ENCODE peak calls at places on chromosomes 11 and 22, in six cellular contexts. V is CD4-positive, alpha-beta memory T cell; O is PC-3; G is mammary epithelial cell; M is T-helper 17 cell; B is breast epithelium. C is an unnamed sample. For H3K9me3, the result is how much of the 10 kb centered on the place peaks cover.

GRCh38 chr11:132022718-132023117 is 652.3 kb downstream of the NTM start:
- DNase-seq in V (no peak), O (no peak), G (no peak), M (no peak), B (no peak), C (no peak)

GRCh38 chr11:30860970-30861369 is 274.8 kb upstream of the MPPED2 start:
- DNase-seq in V (no peak), O (no peak), G (no peak), M (no peak), B (no peak), C (no peak)

GRCh38 chr11:5476184-5476819 is 12.2 kb upstream of the OR52D1 start:
- DNase-seq in V (no peak), O (peak), G (peak), M (no peak), B (no peak), C (no peak)

GRCh38 chr11:67282155-67282875 is 6.8 kb upstream of the ANKRD13D start:
- DNase-seq in V (peak), O (no peak), G (no peak), M (no peak), B (no peak), C (no peak)

GRCh38 chr22:19111140-19111539 is 11.1 kb downstream of the DGCR2 start:
- DNase-seq in V (no peak), O (no peak), G (no peak), M (no peak), B (no peak), C (no peak)

GRCh38 chr11:18773104-18773503 is 18.5 kb downstream of the PTPN5 start:
- DNase-seq in V (no peak), O (no peak), G (no peak), M (no peak), B (no peak), C (no peak)

GRCh38 chr22:28229566-28230483 is 310.8 kb upstream of the PITPNB start:
- DNase-seq in V (no peak), O (no peak), G (no peak), M (no peak), B (no peak), C (no peak)

GRCh38 chr11:114131366-114131963 is 72.0 kb downstream of the ZBTB16 start:
- DNase-seq in V (no peak), O (no peak), G (no peak), M (no peak), B (no peak), C (no peak)

GRCh38 chr11:63616953-63617352 is 2.7 kb upstream of the PLAAT3 start:
- DNase-seq in V (no peak), O (no peak), G (no peak), M (no peak), B (no peak), C (no peak)

GRCh38 chr22:37121887-37122591 is 12.5 kb upstream of the TMPRSS6 start:
- DNase-seq in V (peak), O (peak), G (peak), M (peak), B (no peak), C (peak)

GRCh38 chr22:30305519-30305905 is 16.2 kb upstream of the CASTOR1 start:
- DNase-seq in V (peak), O (no peak), G (no peak), M (no peak), B (no peak), C (peak)

GRCh38 chr22:17994424-17995108 is 29.8 kb downstream of the MICAL3 start:
- DNase-seq in V (no peak), O (no peak), G (no peak), M (no peak), B (no peak), C (no peak)

GRCh38 chr11:78567209-78567608 is 7.5 kb downstream of the NARS2 start:
- DNase-seq in V (no peak), O (peak), G (peak), M (no peak), B (no peak), C (no peak)

GRCh38 chr11:10752061-10752460 is 1.0 kb downstream of the CTR9 start:
- DNase-seq in V (no peak), O (no peak), G (peak), M (no peak), B (no peak), C (no peak)

GRCh38 chr22:36182871-36183270 is 18.7 kb downstream of the APOL4 start:
- DNase-seq in V (no peak), O (no peak), G (no peak), M (no peak), B (no peak), C (no peak)

GRCh38 chr11:70549386-70549785 is 151.1 kb downstream of the CTTN start:
- DNase-seq in V (no peak), O (no peak), G (no peak), M (no peak), B (no peak), C (no peak)
- H3K9me3 ChIP-seq in V (under half), O (under half), G (under half), M (under half), B (under half), C (under half)

DNA sequence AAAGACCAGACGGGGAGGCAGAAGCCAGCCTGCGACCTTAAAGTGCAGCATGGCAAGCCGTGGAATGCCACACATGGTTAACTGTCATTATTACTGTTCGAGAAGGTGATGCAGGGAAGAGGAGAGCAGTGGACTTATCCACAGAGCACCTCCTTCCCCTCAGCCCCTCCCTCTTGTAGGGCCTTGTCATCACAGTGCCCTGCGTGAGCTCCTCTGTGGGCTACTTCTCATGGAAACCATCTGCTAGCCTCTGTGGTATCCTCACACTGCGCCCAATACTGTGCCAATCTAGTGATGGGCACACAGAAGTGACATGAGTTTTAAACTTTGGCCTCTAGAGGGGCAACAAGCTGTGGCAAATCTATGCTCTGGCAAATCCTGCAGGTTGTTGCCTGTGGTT is 18.2 kb upstream of the CCDC134 start:
- DNase-seq in V (peak), O (no peak), G (no peak), M (no peak), B (no peak), C (no peak)
- H3K9me3 ChIP-seq in V (under half), O (under half), G (under half), M (under half), B (under half), C (under half)

GRCh38 chr22:47396105-47396504 is 633.7 kb downstream of the TBC1D22A start:
- DNase-seq in V (no peak), O (no peak), G (no peak), M (no peak), B (no peak), C (no peak)

GRCh38 chr22:47395481-47395880 is 633.0 kb downstream of the TBC1D22A start:
- DNase-seq in V (no peak), O (peak), G (no peak), M (no peak), B (peak), C (no peak)

GRCh38 chr22:47397673-47398072 is 635.2 kb downstream of the TBC1D22A start:
- DNase-seq in V (no peak), O (no peak), G (no peak), M (no peak), B (peak), C (no peak)

GRCh38 chr22:47394504-47395440 is 632.3 kb downstream of the TBC1D22A start:
- DNase-seq in V (no peak), O (no peak), G (no peak), M (no peak), B (peak), C (no peak)

DNA sequence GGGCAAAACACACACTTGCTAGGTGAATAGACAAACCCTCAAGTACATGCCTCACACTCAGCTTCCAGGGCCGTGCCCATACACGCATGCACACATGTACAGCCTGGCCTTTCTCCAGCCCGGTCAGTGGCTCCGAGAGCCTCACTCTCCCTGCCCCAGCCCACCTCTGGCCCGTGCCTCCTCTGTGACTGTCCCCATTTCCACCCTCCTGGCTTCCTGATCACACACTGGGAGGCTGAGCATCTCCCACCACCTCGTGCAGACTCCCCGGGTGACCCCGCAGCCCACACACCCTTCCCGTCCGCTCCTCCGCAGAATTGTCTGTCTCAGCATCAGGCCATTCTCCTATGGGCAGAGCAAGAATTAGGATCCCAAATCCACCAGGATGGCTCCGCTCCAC is 634.1 kb downstream of the TBC1D22A start:
- DNase-seq in V (no peak), O (no peak), G (no peak), M (no peak), B (no peak), C (no peak)
- H3K9me3 ChIP-seq in V (under half), O (under half), G (half or more), M (under half), B (under half), C (under half)

GRCh38 chr11:44349328-44349727 is 39.4 kb upstream of the ALX4 start:
- DNase-seq in V (no peak), O (no peak), G (no peak), M (no peak), B (no peak), C (no peak)
- H3K9me3 ChIP-seq in V (under half), O (under half), G (under half), M (under half), B (under half), C (under half)

DNA sequence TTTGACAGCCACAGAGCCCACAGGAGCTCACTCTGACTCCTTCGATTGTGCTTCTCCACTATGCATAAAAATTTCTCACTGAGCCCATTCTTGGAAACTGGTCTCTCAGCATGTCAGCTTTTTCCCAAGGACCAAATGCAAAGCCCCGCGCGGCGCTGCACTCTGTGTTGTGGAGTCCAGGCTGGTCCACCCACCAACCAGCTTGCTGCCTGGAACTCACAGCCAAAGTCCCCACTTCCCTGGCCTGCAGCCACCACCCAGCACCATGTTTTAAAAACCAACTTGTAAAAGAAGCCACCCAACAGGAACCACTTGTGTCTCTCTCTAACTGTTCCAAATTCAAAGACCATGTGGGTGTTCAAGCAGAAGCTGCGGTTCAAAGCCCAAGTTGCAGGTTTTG is 124.4 kb downstream of the SPATA19 start:
- DNase-seq in V (no peak), O (no peak), G (no peak), M (no peak), B (no peak), C (no peak)
- H3K9me3 ChIP-seq in V (under half), O (under half), G (under half), M (under half), B (under half), C (under half)

GRCh38 chr11:135009125-135009524 is 597.1 kb upstream of the B3GAT1 start:
- DNase-seq in V (no peak), O (no peak), G (no peak), M (no peak), B (no peak), C (no peak)
- H3K9me3 ChIP-seq in V (under half), O (under half), G (under half), M (under half), B (under half), C (under half)

DNA sequence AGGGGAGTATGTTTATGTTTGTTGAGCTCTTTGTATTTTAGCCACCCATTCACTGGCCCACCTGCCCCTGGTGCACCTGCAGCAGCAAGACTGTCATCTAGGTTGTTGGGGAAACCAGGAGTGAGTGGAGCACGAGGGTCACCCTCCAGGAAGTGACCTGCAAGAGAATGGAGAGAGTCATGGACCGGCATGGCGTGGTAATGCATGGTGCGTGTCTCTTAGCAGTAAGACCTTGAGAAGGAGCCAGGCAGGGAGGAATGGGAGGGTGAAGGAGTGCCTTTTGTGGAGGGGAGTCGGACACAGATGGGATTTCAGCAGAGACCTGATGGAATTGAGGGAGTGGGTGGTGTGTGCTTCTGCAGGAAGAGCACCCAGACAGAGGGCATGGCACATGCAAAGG is 37.9 kb downstream of the KCNQ1 start:
- DNase-seq in V (no peak), O (no peak), G (no peak), M (no peak), B (no peak), C (no peak)
- H3K9me3 ChIP-seq in V (under half), O (under half), G (under half), M (under half), B (under half), C (under half)

GRCh38 chr11:68480193-68480592 is 19.6 kb downstream of the PPP6R3 start:
- DNase-seq in V (no peak), O (no peak), G (no peak), M (no peak), B (no peak), C (no peak)
- H3K9me3 ChIP-seq in V (under half), O (under half), G (under half), M (under half), B (under half), C (under half)